ENCODE peak calls at places on chromosomes 6 and 20, in six cellular contexts. A, C, W, U, S and I are unnamed samples.

GRCh38 chr20:58664883-58665282 is 13.8 kb downstream of the STX16 start:
- DNase-seq in W (no peak), S (no peak), C (no peak), A (no peak), U (no peak), I (no peak)

GRCh38 chr20:5658897-5659296 is 91.3 kb upstream of the SHLD1 start:
- DNase-seq in U (peak; percentile 88), S (peak; percentile 97), A (peak; percentile 91), W (peak; percentile 97), C (peak; percentile 90), I (peak; percentile 93)

GRCh38 chr20:38426006-38426405 is 9.1 kb downstream of the SNHG17 start:
- DNase-seq in U (peak; percentile 82), A (no peak), W (peak; percentile 84), C (peak; percentile 80), S (peak; percentile 79), I (peak; percentile 80)

GRCh38 chr20:46468508-46468907 is 44.9 kb downstream of the ZNF334 start:
- DNase-seq in A (no peak), W (no peak), S (no peak), C (no peak), U (no peak), I (no peak)

GRCh38 chr20:46230811-46231282 is 77.5 kb downstream of the CDH22 start:
- DNase-seq in S (peak; percentile 50), U (peak; percentile 46), W (peak; percentile 58), A (peak; percentile 21), C (peak; percentile 42), I (peak; percentile 61)

GRCh38 chr6:169229611-169230321 is 23.9 kb downstream of the THBS2 start:
- DNase-seq in W (peak; percentile 63), A (no peak), U (no peak), S (peak; percentile 54), C (no peak), I (peak; percentile 50)

GRCh38 chr20:58717278-58718091 is 24.9 kb downstream of the NPEPL1 start:
- DNase-seq in S (no peak), W (no peak), U (no peak), A (no peak), C (no peak), I (no peak)

GRCh38 chr20:62820962-62821725 is 4.3 kb downstream of the COL9A3 start:
- DNase-seq in S (no peak), U (no peak), W (no peak), C (no peak), A (no peak), I (no peak)

GRCh38 chr6:166714581-166714980 is 87.5 kb upstream of the RPS6KA2 start:
- DNase-seq in C (no peak), A (no peak), S (no peak), U (no peak), W (no peak), I (no peak)

GRCh38 chr6:26251354-26252081 is 113.5 kb upstream of the BTN3A2 start:
- DNase-seq in C (peak; percentile 91), U (peak; percentile 48), S (peak; percentile 95), A (peak; percentile 83), W (peak; percentile 96), I (peak; percentile 91)

GRCh38 chr6:68139130-68139529 is 496.0 kb upstream of the ADGRB3 start:
- DNase-seq in C (no peak), U (no peak), A (no peak), W (no peak), S (no peak), I (no peak)

GRCh38 chr6:82781805-82782204 is 283.8 kb downstream of the UBE3D start:
- DNase-seq in W (no peak), S (no peak), C (no peak), A (no peak), U (no peak), I (no peak)

GRCh38 chr6:169851641-169852503 is 100.5 kb downstream of the ERMARD start:
- DNase-seq in W (peak; percentile 72), U (no peak), S (peak; percentile 53), C (peak; percentile 79), A (peak; percentile 93), I (peak; percentile 80)

GRCh38 chr6:130620338-130620781 is 206.8 kb upstream of the SMLR1 start:
- DNase-seq in S (no peak), C (no peak), U (no peak), A (peak; percentile 35), W (peak; percentile 14), I (no peak)

GRCh38 chr20:24694157-24694726 is 224.8 kb downstream of the SYNDIG1 start:
- DNase-seq in S (no peak), W (no peak), A (no peak), C (no peak), U (no peak), I (no peak)

GRCh38 chr20:59463541-59463940 is 140.8 kb upstream of the PHACTR3 start:
- DNase-seq in U (no peak), W (no peak), S (no peak), A (no peak), C (no peak), I (no peak)

GRCh38 chr6:131651782-131652181 is 14.7 kb downstream of the ENPP3 start:
- DNase-seq in C (no peak), A (no peak), S (no peak), U (no peak), W (no peak), I (no peak)

GRCh38 chr6:167512926-167513325 is 188.0 kb downstream of the TTLL2 start:
- DNase-seq in U (no peak), A (no peak), S (no peak), W (no peak), C (no peak), I (no peak)

GRCh38 chr6:42020967-42021366 is 29.4 kb upstream of the TAF8 start:
- DNase-seq in W (no peak), S (no peak), C (no peak), A (no peak), U (no peak), I (no peak)

GRCh38 chr6:3798211-3798909 is 46.8 kb upstream of the PXDC1 start:
- DNase-seq in W (no peak), A (peak; percentile 42), U (no peak), S (no peak), C (no peak), I (no peak)

GRCh38 chr6:1482381-1483166 is 93.2 kb downstream of the FOXF2 start:
- DNase-seq in C (peak; percentile 77), W (no peak), A (no peak), U (no peak), S (no peak), I (peak; percentile 56)

GRCh38 chr6:157715766-157716171 is 107.3 kb upstream of the SNX9 start:
- DNase-seq in W (peak; percentile 96), A (no peak), C (peak; percentile 72), S (peak; percentile 98), U (peak; percentile 60), I (peak; percentile 69)

GRCh38 chr20:1813101-1813529 is 82.1 kb upstream of the SIRPA start:
- DNase-seq in S (peak; percentile 91), U (peak; percentile 86), C (peak; percentile 52), W (peak; percentile 79), A (peak; percentile 92), I (peak; percentile 47)

GRCh38 chr6:157151989-157152388 is 171.3 kb downstream of the TMEM242 start:
- DNase-seq in S (peak; percentile 73), W (peak; percentile 80), A (peak; percentile 68), C (no peak), U (no peak), I (no peak)

GRCh38 chr6:73451166-73452106 is 661 bp downstream of the CGAS start:
- DNase-seq in U (peak; percentile 15), W (peak; percentile 49), S (peak; percentile 40), A (peak; percentile 57), C (peak; percentile 25), I (peak; percentile 37)

GRCh38 chr6:14066782-14067406 is 50.7 kb upstream of the CD83 start:
- DNase-seq in C (peak; percentile 74), W (peak; percentile 85), U (peak; percentile 47), S (peak; percentile 85), A (peak; percentile 61), I (peak; percentile 77)

GRCh38 chr20:20627471-20627870 is 85.0 kb downstream of the RALGAPA2 start:
- DNase-seq in S (no peak), A (no peak), W (no peak), U (no peak), C (no peak), I (no peak)

GRCh38 chr6:26604797-26605196 is 8.0 kb downstream of the ABT1 start:
- DNase-seq in W (no peak), A (no peak), S (no peak), U (no peak), C (peak; percentile 4), I (no peak)

GRCh38 chr6:37938909-37939308 is 119.4 kb downstream of the ZFAND3 start:
- DNase-seq in S (no peak), C (no peak), W (no peak), A (no peak), U (no peak), I (no peak)

DNA sequence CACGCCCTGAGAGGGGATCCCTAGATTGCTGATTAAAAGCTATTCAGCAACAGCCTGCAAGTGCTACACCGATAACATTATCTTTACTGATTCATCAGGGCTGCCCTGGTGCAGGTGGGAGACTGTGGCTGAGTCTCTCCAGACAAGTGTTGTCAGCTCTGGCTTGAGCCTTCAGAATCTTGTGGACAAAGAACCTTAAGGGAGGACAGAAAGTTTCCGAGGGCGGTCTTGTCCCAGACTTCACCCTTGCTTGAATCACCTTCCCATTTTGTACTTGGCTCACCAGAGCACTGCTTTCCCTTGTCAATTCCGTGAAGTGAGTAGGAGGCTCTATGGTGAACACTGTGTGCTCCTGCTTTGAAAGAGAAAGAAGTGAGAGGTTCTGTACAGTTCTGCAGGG is 88.6 kb upstream of the PCSK2 start:
- DNase-seq in C (no peak), A (no peak), S (no peak), U (no peak), W (no peak), I (no peak)
- H3K4me3 ChIP-seq in C (no peak overlapping the region), A (no peak overlapping the region), S (no peak overlapping the region), U (no peak overlapping the region), W (no peak overlapping the region), I (no peak overlapping the region)

GRCh38 chr6:90860822-90861601 is 274.1 kb upstream of the MAP3K7 start:
- DNase-seq in C (peak; percentile 34), U (no peak), W (peak; percentile 1), A (no peak), S (no peak), I (peak; percentile 51)
- TF ChIP-seq CTCF in C (peak; percentile 34), U (no peak), W (no peak), A (no peak), S (no peak), I (peak; percentile 51)

GRCh38 chr6:32153835-32154513 is at the start of gene PPT2:
- DNase-seq in U (peak; percentile 94), W (peak; percentile 97), A (peak; percentile 94), S (peak; percentile 98), C (peak; percentile 75), I (peak; percentile 88)

GRCh38 chr6:32153252-32153834 is 598 bp upstream of the PPT2 start:
- DNase-seq in C (peak; percentile 47), S (no peak), A (peak; percentile 47), U (peak; percentile 51), W (no peak), I (peak; percentile 50)

GRCh38 chr6:32151885-32152311 is at the start of gene PRRT1:
- DNase-seq in W (no peak), S (no peak), A (peak; percentile 18), U (no peak), C (no peak), I (no peak)

GRCh38 chr6:32151131-32151884 is 431 bp downstream of the PRRT1 start:
- DNase-seq in A (no peak), U (no peak), C (no peak), W (no peak), S (no peak), I (no peak)

GRCh38 chr6:32152414-32153251 is 894 bp upstream of the PRRT1 start:
- DNase-seq in W (peak; percentile 29), U (peak; percentile 47), A (peak; percentile 30), S (peak; percentile 32), C (peak; percentile 42), I (peak; percentile 38)
- H3K4me3 ChIP-seq in W (peak overlapping the region; percentile 96), U (no peak overlapping the region), A (no peak overlapping the region), S (peak overlapping the region; percentile 88), C (peak overlapping the region; percentile 91), I (peak overlapping the region; percentile 94)

GRCh38 chr6:45421700-45422540 is 44.2 kb upstream of the SUPT3H start:
- DNase-seq in C (peak; percentile 43), W (peak; percentile 75), U (peak; percentile 41), S (peak; percentile 79), A (peak; percentile 48), I (peak; percentile 58)
- TF ChIP-seq CTCF in C (peak; percentile 44), W (peak; percentile 35), U (no peak), S (peak; percentile 30), A (no peak), I (no peak)